ENCODE peak calls at places on chromosomes 2 and 18, in nine cellular contexts. S, W, C, M, I, T, K, N and X are unnamed samples.
A peak's percentile ranks its signal among the peaks of the same experiment; 100 is the strongest.

GRCh38 chr2:173828189-173829157 is 136.7 kb downstream of the SP3 start:
- DNase-seq in K (no peak), S (no peak), W (no peak), C (no peak), T (no peak), I (no peak), N (no peak), M (no peak), X (no peak)

GRCh38 chr18:10562773-10563160 is 36.9 kb downstream of the NAPG start:
- DNase-seq in K (no peak), C (no peak), W (no peak), S (no peak), N (no peak), T (no peak), M (no peak), I (no peak), X (no peak)

GRCh38 chr18:57864615-57865121 is 61.6 kb upstream of the ATP8B1 start:
- DNase-seq in I (no peak), C (no peak), K (no peak), T (no peak), M (no peak), S (no peak), W (no peak), N (no peak), X (no peak)

GRCh38 chr18:54269924-54270844 is 867 bp downstream of the POLI start:
- DNase-seq in C (peak; percentile 30), M (no peak), S (no peak), K (peak; percentile 80), T (peak; percentile 42), W (peak; percentile 47), N (no peak), I (no peak), X (peak; percentile 69)

GRCh38 chr2:175399326-175399725 is 217.8 kb upstream of the ATP5MC3 start:
- DNase-seq in C (no peak), M (no peak), T (no peak), W (no peak), I (no peak), S (no peak), N (no peak), K (no peak), X (no peak)

GRCh38 chr2:203861197-203861596 is 6.4 kb upstream of the CTLA4 start:
- DNase-seq in K (no peak), I (no peak), N (no peak), M (no peak), C (no peak), W (no peak), S (no peak), T (no peak), X (no peak)

GRCh38 chr2:212911011-212911410 is 240.4 kb downstream of the IKZF2 start:
- DNase-seq in K (no peak), T (no peak), I (no peak), C (no peak), M (no peak), N (no peak), W (no peak), S (no peak), X (no peak)

GRCh38 chr2:85707304-85707703 is 13.1 kb downstream of the GNLY start:
- DNase-seq in I (no peak), M (no peak), W (peak; percentile 63), S (no peak), C (peak; percentile 92), K (peak; percentile 82), N (peak; percentile 72), T (peak; percentile 67), X (peak; percentile 76)

GRCh38 chr2:133270550-133270949 is 297.7 kb downstream of the NCKAP5 start:
- DNase-seq in I (no peak), K (no peak), W (no peak), T (no peak), N (no peak), C (no peak), M (no peak), S (no peak), X (no peak)

GRCh38 chr18:47935321-47935720 is 4.9 kb upstream of the SMAD2 start:
- DNase-seq in C (no peak), K (no peak), S (no peak), N (no peak), I (no peak), W (no peak), M (no peak), T (no peak), X (no peak)

GRCh38 chr2:31138037-31138962 is at the start of gene GALNT14:
- DNase-seq in K (peak; percentile 70), T (peak; percentile 53), W (peak; percentile 44), N (peak; percentile 54), S (peak; percentile 84), M (peak; percentile 32), C (peak; percentile 96), I (no peak), X (peak; percentile 36)

GRCh38 chr2:47905454-47906260 is 641 bp downstream of the FBXO11 start:
- DNase-seq in C (no peak), S (peak; percentile 81), I (peak; percentile 53), M (peak; percentile 78), N (peak; percentile 62), T (peak; percentile 55), K (peak; percentile 82), W (peak; percentile 61), X (peak; percentile 56)

GRCh38 chr2:110875384-110875725 is 143.0 kb downstream of the ACOXL start:
- DNase-seq in S (no peak), K (no peak), C (no peak), I (no peak), M (no peak), N (no peak), W (no peak), T (no peak), X (no peak)

GRCh38 chr18:56139372-56139771 is 499.0 kb downstream of the TXNL1 start:
- DNase-seq in T (no peak), I (no peak), W (no peak), C (no peak), K (no peak), S (no peak), N (no peak), M (no peak), X (no peak)

GRCh38 chr2:210456571-210456970 is 20.0 kb downstream of the LANCL1 start:
- DNase-seq in K (no peak), W (no peak), C (no peak), T (no peak), I (no peak), S (no peak), N (no peak), M (no peak), X (no peak)

GRCh38 chr2:135984199-135985017 is 1.0 kb downstream of the DARS1 start:
- DNase-seq in N (no peak), I (no peak), W (no peak), K (no peak), T (no peak), S (no peak), C (no peak), M (no peak), X (no peak)

GRCh38 chr18:8805552-8805951 is 100.2 kb downstream of the MTCL1 start:
- DNase-seq in N (no peak), C (no peak), K (no peak), T (no peak), S (no peak), W (no peak), M (no peak), I (no peak), X (no peak)

GRCh38 chr2:8636691-8637636 is 44.9 kb upstream of the ID2 start:
- DNase-seq in T (no peak), W (no peak), N (no peak), I (no peak), C (no peak), S (peak; percentile 25), M (no peak), K (peak; percentile 60), X (no peak)

GRCh38 chr18:9787716-9788115 is 79.6 kb downstream of the RAB31 start:
- DNase-seq in K (no peak), T (no peak), M (no peak), S (no peak), N (no peak), I (no peak), C (no peak), W (no peak), X (no peak)

GRCh38 chr2:192124576-192124975 is 70.2 kb downstream of the TMEFF2 start:
- DNase-seq in M (no peak), K (no peak), T (no peak), I (no peak), W (no peak), S (no peak), C (no peak), N (no peak), X (no peak)

GRCh38 chr18:11908182-11909080 is at the start of gene MPPE1:
- DNase-seq in W (peak; percentile 90), T (peak; percentile 93), M (peak; percentile 87), N (peak; percentile 92), S (peak; percentile 93), K (peak; percentile 94), I (peak; percentile 87), C (peak; percentile 73), X (peak; percentile 89)
- TF ChIP-seq POLR2A in W (peak; percentile 97), T (no peak), M (peak; percentile 89), N (peak; percentile 65), S (peak; percentile 92), K (peak; percentile 92), I (peak; percentile 91), C (peak; percentile 62), X (no peak)

GRCh38 chr2:236574424-236575145 is 5.0 kb downstream of the ACKR3 start:
- DNase-seq in M (no peak), I (no peak), K (peak; percentile 63), S (no peak), C (no peak), N (no peak), T (no peak), W (peak; percentile 75), X (no peak)
- H3K4me3 ChIP-seq in M (no peak overlapping the region), I (no peak overlapping the region), K (no peak overlapping the region), S (no peak overlapping the region), C (no peak overlapping the region), N (peak overlapping the region; percentile 10), T (peak overlapping the region; percentile 13), W (no peak overlapping the region), X (no peak overlapping the region)

DNA sequence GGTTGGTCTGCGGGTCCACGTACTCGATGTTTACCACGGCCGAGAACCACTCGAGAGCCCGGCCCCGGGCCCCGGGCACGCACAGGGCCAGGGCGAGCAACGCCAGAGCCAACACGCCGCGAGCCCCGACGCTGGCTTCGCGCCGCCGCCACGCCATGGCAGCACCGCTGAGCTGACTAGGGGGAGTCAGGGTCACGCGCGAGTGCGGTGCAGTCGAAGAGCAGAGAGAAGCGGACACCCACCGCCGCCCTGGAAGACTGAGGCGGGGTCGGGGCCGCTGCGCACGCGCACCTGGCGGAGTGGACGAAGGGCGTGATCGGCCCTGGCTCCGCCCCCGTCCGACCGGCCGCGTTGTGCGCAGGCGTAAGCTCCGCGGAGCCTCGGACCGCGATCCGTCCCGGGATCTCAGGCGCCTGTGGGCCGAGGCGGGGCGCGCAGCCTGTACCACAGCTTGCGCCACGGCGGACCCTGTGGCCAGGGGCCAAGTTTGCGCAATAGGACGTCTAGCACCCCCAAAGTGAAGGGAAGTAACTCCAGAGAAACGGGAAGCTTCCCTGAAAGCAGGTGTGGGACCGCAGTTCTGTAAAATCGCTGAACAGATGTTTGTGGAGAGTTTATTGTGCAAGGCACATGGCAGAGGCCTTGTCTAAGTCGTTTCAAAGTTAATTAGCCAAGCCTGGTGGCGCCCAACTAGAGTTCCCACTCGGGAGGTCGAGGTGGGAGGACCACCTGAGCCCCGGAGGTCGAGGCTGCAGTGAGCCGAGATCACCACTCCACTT is at the start of gene RNF149:
- DNase-seq in C (peak; percentile 95), W (peak; percentile 93), N (peak; percentile 92), M (peak; percentile 97), S (peak; percentile 96), I (peak; percentile 92), T (peak; percentile 95), K (peak; percentile 96), X (peak; percentile 92)
- TF ChIP-seq POLR2A in C (peak; percentile 87), W (peak; percentile 92), N (no peak), M (peak; percentile 89), S (peak; percentile 96), I (peak; percentile 60), T (no peak), K (peak; percentile 71), X (peak; percentile 74)

GRCh38 chr2:126971481-126972271 is 73.0 kb downstream of the TEX51 start:
- DNase-seq in N (peak; percentile 47), K (peak; percentile 87), T (peak; percentile 74), C (peak; percentile 61), W (peak; percentile 76), I (peak; percentile 61), S (peak; percentile 76), M (peak; percentile 72), X (peak; percentile 78)
- H3K4me3 ChIP-seq in N (peak overlapping the region; percentile 52), K (peak overlapping the region; percentile 41), T (peak overlapping the region; percentile 49), C (peak overlapping the region; percentile 49), W (no peak overlapping the region), I (peak overlapping the region; percentile 69), S (peak overlapping the region; percentile 55), M (peak overlapping the region; percentile 35), X (peak overlapping the region; percentile 54)